ENCODE peak calls at places on chromosome 6, in seven cellular contexts. D is Calu3, Y is dermis blood vessel endothelial cell, E is M059J, I is ELR, B is mucosa of gallbladder, L is foreskin fibroblast. V is an unnamed sample.

GRCh38 chr6:154653853-154654252 is 79.4 kb upstream of the SCAF8 start:
- DNase-seq in Y (peak), E (peak), I (peak), B (peak), D (peak), L (peak), V (peak)

GRCh38 chr6:132814716-132815570 is 574 bp downstream of the RPS12 start:
- DNase-seq in I (peak), L (no peak), E (peak), Y (peak), B (no peak), D (no peak), V (no peak)

GRCh38 chr6:108951351-108951953 is 103.2 kb downstream of the ARMC2 start:
- DNase-seq in Y (no peak), E (no peak), L (peak), D (no peak), B (no peak), I (no peak), V (peak)

GRCh38 chr6:2498224-2498623 is 252.5 kb downstream of the MYLK4 start:
- DNase-seq in Y (peak), D (no peak), L (peak), B (no peak), I (peak), E (peak), V (no peak)

GRCh38 chr6:31826793-31827285 is 699 bp upstream of the HSPA1B start:
- DNase-seq in Y (no peak), B (peak), I (peak), D (peak), E (peak), L (peak), V (peak)

GRCh38 chr6:144447487-144447886 is 162.4 kb downstream of the UTRN start:
- DNase-seq in E (peak), L (peak), I (peak), B (no peak), D (no peak), Y (peak), V (no peak)

GRCh38 chr6:87731818-87732661 is 30.0 kb upstream of the AKIRIN2 start:
- DNase-seq in L (peak), D (peak), Y (peak), I (peak), B (peak), E (peak), V (peak)

GRCh38 chr6:7726416-7727149 is 684 bp downstream of the BMP6 start:
- DNase-seq in E (peak), D (peak), L (peak), Y (peak), B (no peak), I (peak), V (no peak)

GRCh38 chr6:157989541-157990289 is 8.1 kb downstream of the SYNJ2 start:
- DNase-seq in E (peak), B (peak), Y (peak), I (peak), D (peak), L (peak), V (peak)

GRCh38 chr6:111600154-111600553 is 5.5 kb downstream of the TRAF3IP2 start:
- DNase-seq in L (no peak), Y (no peak), I (peak), B (no peak), D (no peak), E (no peak), V (no peak)

GRCh38 chr6:149065658-149066556 is 251.6 kb upstream of the TAB2 start:
- DNase-seq in Y (no peak), L (no peak), I (no peak), B (no peak), E (peak), D (no peak), V (peak)

GRCh38 chr6:93036835-93037234 is 382.5 kb downstream of the EPHA7 start:
- DNase-seq in I (no peak), Y (peak), E (no peak), L (peak), D (no peak), B (no peak), V (peak)

GRCh38 chr6:151263967-151264366 is 24.2 kb downstream of the AKAP12 start:
- DNase-seq in Y (no peak), D (no peak), L (peak), B (no peak), I (no peak), E (no peak), V (no peak)

GRCh38 chr6:31541059-31541657 is 645 bp downstream of the DDX39B start:
- DNase-seq in E (peak), Y (peak), D (peak), L (peak), I (peak), B (no peak), V (peak)

GRCh38 chr6:93562566-93562965 is 143.2 kb upstream of the EPHA7 start:
- DNase-seq in Y (no peak), E (no peak), I (no peak), L (peak), B (no peak), D (no peak), V (no peak)

GRCh38 chr6:57173886-57174510 is 1.9 kb downstream of the BAG2 start:
- DNase-seq in E (peak), L (peak), I (peak), D (peak), Y (peak), B (no peak), V (no peak)

GRCh38 chr6:5636210-5637030 is 370.3 kb downstream of the NRN1 start:
- DNase-seq in D (no peak), L (no peak), B (no peak), I (no peak), E (no peak), Y (no peak), V (no peak)

GRCh38 chr6:135163440-135163738 is 17.7 kb upstream of the MYB start:
- DNase-seq in B (no peak), D (no peak), Y (no peak), I (no peak), E (no peak), L (no peak), V (no peak)

V was measured in small intestine.